ENCODE peak calls at places on chromosomes 12 and 14, in ten cellular contexts. One of them, this sample, is unnamed.

GRCh38 chr12:98073610-98074009 is 441.8 kb upstream of the TMPO start:
- DNase-seq in HFFc6: no peak
- DNase-seq in stimulated activated CD8-positive, alpha-beta memory T cell treated with anti-CD3 and anti-CD28 coated beads, Interleukin-15, amount 100 ng/mL, for 4 hours: no peak
- DNase-seq in stimulated activated effector memory CD8-positive, alpha-beta T cell treated with anti-CD3 and anti-CD28 coated beads, Interleukin-12 subunit alpha, Interleukin-12 subunit beta, amount 100 ng/mL, for 72 hours: no peak
- DNase-seq in HCEC 1CT: no peak
- DNase-seq in T-helper 2 cell: no peak
- DNase-seq in NCI-H774: no peak
- DNase-seq in GM04503: no peak
- DNase-seq in mammary epithelial cell: no peak
- DNase-seq in activated T-cell treated with anti-CD3 and anti-CD28 coated beads for 24 hours: no peak
- DNase-seq in this sample: no peak

GRCh38 chr14:75769047-75769685 is 108.1 kb downstream of the TTLL5 start:
- DNase-seq in HFFc6: no peak
- DNase-seq in stimulated activated CD8-positive, alpha-beta memory T cell treated with anti-CD3 and anti-CD28 coated beads, Interleukin-15, amount 100 ng/mL, for 4 hours: no peak
- DNase-seq in stimulated activated effector memory CD8-positive, alpha-beta T cell treated with anti-CD3 and anti-CD28 coated beads, Interleukin-12 subunit alpha, Interleukin-12 subunit beta, amount 100 ng/mL, for 72 hours: no peak
- DNase-seq in HCEC 1CT: peak
- DNase-seq in T-helper 2 cell: no peak
- DNase-seq in NCI-H774: no peak
- DNase-seq in GM04503: no peak
- DNase-seq in mammary epithelial cell: no peak
- DNase-seq in activated T-cell treated with anti-CD3 and anti-CD28 coated beads for 24 hours: no peak
- DNase-seq in this sample: no peak

GRCh38 chr14:91595736-91596135 is 85.6 kb upstream of the PPP4R3A start:
- DNase-seq in HFFc6: no peak
- DNase-seq in stimulated activated CD8-positive, alpha-beta memory T cell treated with anti-CD3 and anti-CD28 coated beads, Interleukin-15, amount 100 ng/mL, for 4 hours: no peak
- DNase-seq in stimulated activated effector memory CD8-positive, alpha-beta T cell treated with anti-CD3 and anti-CD28 coated beads, Interleukin-12 subunit alpha, Interleukin-12 subunit beta, amount 100 ng/mL, for 72 hours: no peak
- DNase-seq in HCEC 1CT: no peak
- DNase-seq in T-helper 2 cell: no peak
- DNase-seq in NCI-H774: no peak
- DNase-seq in GM04503: no peak
- DNase-seq in mammary epithelial cell: no peak
- DNase-seq in activated T-cell treated with anti-CD3 and anti-CD28 coated beads for 24 hours: no peak
- DNase-seq in this sample: no peak

GRCh38 chr14:100736269-100737180 is 9.8 kb downstream of the DLK1 start:
- DNase-seq in HFFc6: no peak
- DNase-seq in stimulated activated CD8-positive, alpha-beta memory T cell treated with anti-CD3 and anti-CD28 coated beads, Interleukin-15, amount 100 ng/mL, for 4 hours: no peak
- DNase-seq in stimulated activated effector memory CD8-positive, alpha-beta T cell treated with anti-CD3 and anti-CD28 coated beads, Interleukin-12 subunit alpha, Interleukin-12 subunit beta, amount 100 ng/mL, for 72 hours: no peak
- DNase-seq in HCEC 1CT: no peak
- DNase-seq in T-helper 2 cell: no peak
- DNase-seq in NCI-H774: no peak
- DNase-seq in GM04503: no peak
- DNase-seq in mammary epithelial cell: no peak
- DNase-seq in activated T-cell treated with anti-CD3 and anti-CD28 coated beads for 24 hours: no peak
- DNase-seq in this sample: no peak

GRCh38 chr12:85036736-85037135 is 585 bp downstream of the LRRIQ1 start:
- DNase-seq in HFFc6: no peak
- DNase-seq in stimulated activated CD8-positive, alpha-beta memory T cell treated with anti-CD3 and anti-CD28 coated beads, Interleukin-15, amount 100 ng/mL, for 4 hours: no peak
- DNase-seq in stimulated activated effector memory CD8-positive, alpha-beta T cell treated with anti-CD3 and anti-CD28 coated beads, Interleukin-12 subunit alpha, Interleukin-12 subunit beta, amount 100 ng/mL, for 72 hours: no peak
- DNase-seq in HCEC 1CT: no peak
- DNase-seq in T-helper 2 cell: no peak
- DNase-seq in NCI-H774: peak
- DNase-seq in GM04503: no peak
- DNase-seq in mammary epithelial cell: no peak
- DNase-seq in activated T-cell treated with anti-CD3 and anti-CD28 coated beads for 24 hours: no peak
- DNase-seq in this sample: no peak

GRCh38 chr14:106872619-106873446 is 1346.5 kb downstream of the TMEM121 start:
- DNase-seq in HFFc6: no peak
- DNase-seq in stimulated activated CD8-positive, alpha-beta memory T cell treated with anti-CD3 and anti-CD28 coated beads, Interleukin-15, amount 100 ng/mL, for 4 hours: peak
- DNase-seq in stimulated activated effector memory CD8-positive, alpha-beta T cell treated with anti-CD3 and anti-CD28 coated beads, Interleukin-12 subunit alpha, Interleukin-12 subunit beta, amount 100 ng/mL, for 72 hours: peak
- DNase-seq in HCEC 1CT: no peak
- DNase-seq in T-helper 2 cell: peak
- DNase-seq in NCI-H774: peak
- DNase-seq in GM04503: no peak
- DNase-seq in mammary epithelial cell: peak
- DNase-seq in activated T-cell treated with anti-CD3 and anti-CD28 coated beads for 24 hours: peak
- DNase-seq in this sample: peak

GRCh38 chr12:109777544-109777943 is 55.7 kb downstream of the TRPV4 start:
- DNase-seq in HFFc6: peak
- DNase-seq in stimulated activated CD8-positive, alpha-beta memory T cell treated with anti-CD3 and anti-CD28 coated beads, Interleukin-15, amount 100 ng/mL, for 4 hours: no peak
- DNase-seq in stimulated activated effector memory CD8-positive, alpha-beta T cell treated with anti-CD3 and anti-CD28 coated beads, Interleukin-12 subunit alpha, Interleukin-12 subunit beta, amount 100 ng/mL, for 72 hours: no peak
- DNase-seq in HCEC 1CT: peak
- DNase-seq in T-helper 2 cell: peak
- DNase-seq in NCI-H774: peak
- DNase-seq in GM04503: peak
- DNase-seq in mammary epithelial cell: peak
- DNase-seq in activated T-cell treated with anti-CD3 and anti-CD28 coated beads for 24 hours: peak
- DNase-seq in this sample: no peak

GRCh38 chr14:67423424-67423823 is 11.5 kb upstream of the PLEK2 start:
- DNase-seq in HFFc6: no peak
- DNase-seq in stimulated activated CD8-positive, alpha-beta memory T cell treated with anti-CD3 and anti-CD28 coated beads, Interleukin-15, amount 100 ng/mL, for 4 hours: no peak
- DNase-seq in stimulated activated effector memory CD8-positive, alpha-beta T cell treated with anti-CD3 and anti-CD28 coated beads, Interleukin-12 subunit alpha, Interleukin-12 subunit beta, amount 100 ng/mL, for 72 hours: no peak
- DNase-seq in HCEC 1CT: no peak
- DNase-seq in T-helper 2 cell: no peak
- DNase-seq in NCI-H774: no peak
- DNase-seq in GM04503: no peak
- DNase-seq in mammary epithelial cell: no peak
- DNase-seq in activated T-cell treated with anti-CD3 and anti-CD28 coated beads for 24 hours: no peak
- DNase-seq in this sample: no peak

GRCh38 chr14:103185051-103186027 is 62.1 kb downstream of the TNFAIP2 start:
- DNase-seq in HFFc6: no peak
- DNase-seq in stimulated activated CD8-positive, alpha-beta memory T cell treated with anti-CD3 and anti-CD28 coated beads, Interleukin-15, amount 100 ng/mL, for 4 hours: no peak
- DNase-seq in stimulated activated effector memory CD8-positive, alpha-beta T cell treated with anti-CD3 and anti-CD28 coated beads, Interleukin-12 subunit alpha, Interleukin-12 subunit beta, amount 100 ng/mL, for 72 hours: no peak
- DNase-seq in HCEC 1CT: peak
- DNase-seq in T-helper 2 cell: peak
- DNase-seq in NCI-H774: peak
- DNase-seq in GM04503: no peak
- DNase-seq in mammary epithelial cell: peak
- DNase-seq in activated T-cell treated with anti-CD3 and anti-CD28 coated beads for 24 hours: no peak
- DNase-seq in this sample: no peak

GRCh38 chr14:101111620-101112290 is 208.2 kb upstream of the RTL1 start:
- DNase-seq in HFFc6: no peak
- DNase-seq in stimulated activated CD8-positive, alpha-beta memory T cell treated with anti-CD3 and anti-CD28 coated beads, Interleukin-15, amount 100 ng/mL, for 4 hours: no peak
- DNase-seq in stimulated activated effector memory CD8-positive, alpha-beta T cell treated with anti-CD3 and anti-CD28 coated beads, Interleukin-12 subunit alpha, Interleukin-12 subunit beta, amount 100 ng/mL, for 72 hours: no peak
- DNase-seq in HCEC 1CT: no peak
- DNase-seq in T-helper 2 cell: no peak
- DNase-seq in NCI-H774: no peak
- DNase-seq in GM04503: no peak
- DNase-seq in mammary epithelial cell: no peak
- DNase-seq in activated T-cell treated with anti-CD3 and anti-CD28 coated beads for 24 hours: no peak
- DNase-seq in this sample: no peak

GRCh38 chr12:67925077-67925476 is 64.2 kb upstream of the IFNG-AS1 start:
- DNase-seq in HFFc6: no peak
- DNase-seq in stimulated activated CD8-positive, alpha-beta memory T cell treated with anti-CD3 and anti-CD28 coated beads, Interleukin-15, amount 100 ng/mL, for 4 hours: no peak
- DNase-seq in stimulated activated effector memory CD8-positive, alpha-beta T cell treated with anti-CD3 and anti-CD28 coated beads, Interleukin-12 subunit alpha, Interleukin-12 subunit beta, amount 100 ng/mL, for 72 hours: no peak
- DNase-seq in HCEC 1CT: no peak
- DNase-seq in T-helper 2 cell: no peak
- DNase-seq in NCI-H774: no peak
- DNase-seq in GM04503: no peak
- DNase-seq in mammary epithelial cell: no peak
- DNase-seq in activated T-cell treated with anti-CD3 and anti-CD28 coated beads for 24 hours: no peak
- DNase-seq in this sample: no peak

GRCh38 chr12:1083086-1083887 is 92.3 kb downstream of the ERC1 start:
- DNase-seq in HFFc6: peak
- DNase-seq in stimulated activated CD8-positive, alpha-beta memory T cell treated with anti-CD3 and anti-CD28 coated beads, Interleukin-15, amount 100 ng/mL, for 4 hours: no peak
- DNase-seq in stimulated activated effector memory CD8-positive, alpha-beta T cell treated with anti-CD3 and anti-CD28 coated beads, Interleukin-12 subunit alpha, Interleukin-12 subunit beta, amount 100 ng/mL, for 72 hours: no peak
- DNase-seq in HCEC 1CT: no peak
- DNase-seq in T-helper 2 cell: no peak
- DNase-seq in NCI-H774: no peak
- DNase-seq in GM04503: no peak
- DNase-seq in mammary epithelial cell: no peak
- DNase-seq in activated T-cell treated with anti-CD3 and anti-CD28 coated beads for 24 hours: no peak
- DNase-seq in this sample: no peak

GRCh38 chr14:95313707-95314106 is 6.0 kb downstream of the CLMN start:
- DNase-seq in HFFc6: peak
- DNase-seq in stimulated activated CD8-positive, alpha-beta memory T cell treated with anti-CD3 and anti-CD28 coated beads, Interleukin-15, amount 100 ng/mL, for 4 hours: no peak
- DNase-seq in stimulated activated effector memory CD8-positive, alpha-beta T cell treated with anti-CD3 and anti-CD28 coated beads, Interleukin-12 subunit alpha, Interleukin-12 subunit beta, amount 100 ng/mL, for 72 hours: no peak
- DNase-seq in HCEC 1CT: peak
- DNase-seq in T-helper 2 cell: no peak
- DNase-seq in NCI-H774: no peak
- DNase-seq in GM04503: peak
- DNase-seq in mammary epithelial cell: peak
- DNase-seq in activated T-cell treated with anti-CD3 and anti-CD28 coated beads for 24 hours: no peak
- DNase-seq in this sample: no peak

GRCh38 chr12:3252416-3252815 is 175.2 kb downstream of the TSPAN9 start:
- DNase-seq in HFFc6: no peak
- DNase-seq in stimulated activated CD8-positive, alpha-beta memory T cell treated with anti-CD3 and anti-CD28 coated beads, Interleukin-15, amount 100 ng/mL, for 4 hours: no peak
- DNase-seq in stimulated activated effector memory CD8-positive, alpha-beta T cell treated with anti-CD3 and anti-CD28 coated beads, Interleukin-12 subunit alpha, Interleukin-12 subunit beta, amount 100 ng/mL, for 72 hours: no peak
- DNase-seq in HCEC 1CT: no peak
- DNase-seq in T-helper 2 cell: no peak
- DNase-seq in NCI-H774: no peak
- DNase-seq in GM04503: peak
- DNase-seq in mammary epithelial cell: no peak
- DNase-seq in activated T-cell treated with anti-CD3 and anti-CD28 coated beads for 24 hours: no peak
- DNase-seq in this sample: no peak

GRCh38 chr12:51386361-51386760 is 4.8 kb downstream of the GALNT6 start:
- DNase-seq in HFFc6: no peak
- DNase-seq in stimulated activated CD8-positive, alpha-beta memory T cell treated with anti-CD3 and anti-CD28 coated beads, Interleukin-15, amount 100 ng/mL, for 4 hours: no peak
- DNase-seq in stimulated activated effector memory CD8-positive, alpha-beta T cell treated with anti-CD3 and anti-CD28 coated beads, Interleukin-12 subunit alpha, Interleukin-12 subunit beta, amount 100 ng/mL, for 72 hours: no peak
- DNase-seq in HCEC 1CT: no peak
- DNase-seq in T-helper 2 cell: no peak
- DNase-seq in NCI-H774: no peak
- DNase-seq in GM04503: no peak
- DNase-seq in mammary epithelial cell: no peak
- DNase-seq in activated T-cell treated with anti-CD3 and anti-CD28 coated beads for 24 hours: no peak
- DNase-seq in this sample: no peak

GRCh38 chr12:61357496-61357895 is 902.7 kb upstream of the USP15 start:
- DNase-seq in HFFc6: no peak
- DNase-seq in stimulated activated CD8-positive, alpha-beta memory T cell treated with anti-CD3 and anti-CD28 coated beads, Interleukin-15, amount 100 ng/mL, for 4 hours: no peak
- DNase-seq in stimulated activated effector memory CD8-positive, alpha-beta T cell treated with anti-CD3 and anti-CD28 coated beads, Interleukin-12 subunit alpha, Interleukin-12 subunit beta, amount 100 ng/mL, for 72 hours: no peak
- DNase-seq in HCEC 1CT: no peak
- DNase-seq in T-helper 2 cell: no peak
- DNase-seq in NCI-H774: no peak
- DNase-seq in GM04503: no peak
- DNase-seq in mammary epithelial cell: no peak
- DNase-seq in activated T-cell treated with anti-CD3 and anti-CD28 coated beads for 24 hours: no peak
- DNase-seq in this sample: no peak

GRCh38 chr12:12922191-12922616 is 29.8 kb downstream of the GPRC5D start:
- DNase-seq in HFFc6: peak
- DNase-seq in stimulated activated CD8-positive, alpha-beta memory T cell treated with anti-CD3 and anti-CD28 coated beads, Interleukin-15, amount 100 ng/mL, for 4 hours: no peak
- DNase-seq in stimulated activated effector memory CD8-positive, alpha-beta T cell treated with anti-CD3 and anti-CD28 coated beads, Interleukin-12 subunit alpha, Interleukin-12 subunit beta, amount 100 ng/mL, for 72 hours: no peak
- DNase-seq in HCEC 1CT: peak
- DNase-seq in T-helper 2 cell: no peak
- DNase-seq in NCI-H774: no peak
- DNase-seq in GM04503: no peak
- DNase-seq in mammary epithelial cell: peak
- DNase-seq in activated T-cell treated with anti-CD3 and anti-CD28 coated beads for 24 hours: no peak
- DNase-seq in this sample: no peak

GRCh38 chr14:91245029-91245428 is 525 bp upstream of the GPR68 start:
- DNase-seq in HFFc6: no peak
- DNase-seq in stimulated activated CD8-positive, alpha-beta memory T cell treated with anti-CD3 and anti-CD28 coated beads, Interleukin-15, amount 100 ng/mL, for 4 hours: no peak
- DNase-seq in stimulated activated effector memory CD8-positive, alpha-beta T cell treated with anti-CD3 and anti-CD28 coated beads, Interleukin-12 subunit alpha, Interleukin-12 subunit beta, amount 100 ng/mL, for 72 hours: no peak
- DNase-seq in HCEC 1CT: no peak
- DNase-seq in T-helper 2 cell: peak
- DNase-seq in NCI-H774: no peak
- DNase-seq in GM04503: no peak
- DNase-seq in mammary epithelial cell: no peak
- DNase-seq in activated T-cell treated with anti-CD3 and anti-CD28 coated beads for 24 hours: peak
- DNase-seq in this sample: no peak

GRCh38 chr12:68331500-68331868 is 678 bp downstream of the MDM1 start:
- DNase-seq in HFFc6: no peak
- DNase-seq in stimulated activated CD8-positive, alpha-beta memory T cell treated with anti-CD3 and anti-CD28 coated beads, Interleukin-15, amount 100 ng/mL, for 4 hours: no peak
- DNase-seq in stimulated activated effector memory CD8-positive, alpha-beta T cell treated with anti-CD3 and anti-CD28 coated beads, Interleukin-12 subunit alpha, Interleukin-12 subunit beta, amount 100 ng/mL, for 72 hours: no peak
- DNase-seq in HCEC 1CT: no peak
- DNase-seq in T-helper 2 cell: peak
- DNase-seq in NCI-H774: no peak
- DNase-seq in GM04503: no peak
- DNase-seq in mammary epithelial cell: peak
- DNase-seq in activated T-cell treated with anti-CD3 and anti-CD28 coated beads for 24 hours: no peak
- DNase-seq in this sample: no peak

GRCh38 chr14:100654814-100655795 is 67.9 kb upstream of the BEGAIN start:
- DNase-seq in HFFc6: no peak
- DNase-seq in stimulated activated CD8-positive, alpha-beta memory T cell treated with anti-CD3 and anti-CD28 coated beads, Interleukin-15, amount 100 ng/mL, for 4 hours: no peak
- DNase-seq in stimulated activated effector memory CD8-positive, alpha-beta T cell treated with anti-CD3 and anti-CD28 coated beads, Interleukin-12 subunit alpha, Interleukin-12 subunit beta, amount 100 ng/mL, for 72 hours: peak
- DNase-seq in HCEC 1CT: no peak
- DNase-seq in T-helper 2 cell: peak
- DNase-seq in NCI-H774: peak
- DNase-seq in GM04503: no peak
- DNase-seq in mammary epithelial cell: peak
- DNase-seq in activated T-cell treated with anti-CD3 and anti-CD28 coated beads for 24 hours: no peak
- DNase-seq in this sample: peak

This sample was measured in stimulated activated naive B cell treated with anti-CD40 and anti-IgM and Interleukin-4, amounts not matched to agents 10 μg/mL and 1 μg/mL and 100 μg/mL, for 72 hours.